ENCODE peak calls at places on chromosomes 16 and 17, in six cellular contexts. F is NCI-H2029; R is heart right ventricle; A is adipocyte; T is A549; H is stimulated activated CD4-positive, alpha-beta T cell treated with anti-CD3 and anti-CD28 coated beads, TNF-alpha, amount 100 ng/mL, for 48 hours. M is an unnamed sample.

GRCh38 chr16:88132836-88133506 is 181.7 kb downstream of the BANP start:
- DNase-seq in F (no peak), R (no peak), H (no peak), T (no peak), A (no peak), M (no peak)

GRCh38 chr16:31875112-31875803 is 1.7 kb downstream of the ZNF267 start:
- DNase-seq in F (no peak), A (peak; percentile 62), R (no peak), T (no peak), H (no peak), M (no peak)

GRCh38 chr16:733382-734207 is 6.7 kb downstream of the HAGHL start:
- DNase-seq in R (no peak), H (no peak), F (no peak), A (no peak), T (peak; percentile 50), M (no peak)

GRCh38 chr16:58197314-58198012 is 443 bp downstream of the CSNK2A2 start:
- DNase-seq in F (no peak), A (peak; percentile 36), T (no peak), H (no peak), R (no peak), M (no peak)

GRCh38 chr16:77273815-77274214 is 74.6 kb downstream of the SYCE1L start:
- DNase-seq in A (no peak), F (no peak), T (no peak), R (no peak), H (no peak), M (peak; percentile 18)

GRCh38 chr16:58187657-58188430 is 10.1 kb downstream of the CSNK2A2 start:
- DNase-seq in R (peak; percentile 11), H (no peak), A (no peak), T (no peak), F (no peak), M (no peak)

GRCh38 chr17:13074026-13074425 is 56.2 kb upstream of the ELAC2 start:
- DNase-seq in F (no peak), R (no peak), T (peak; percentile 5), A (peak; percentile 18), H (no peak), M (no peak)

GRCh38 chr17:75289832-75290337 is 652 bp upstream of the SLC25A19 start:
- DNase-seq in A (peak; percentile 82), H (peak; percentile 42), T (peak; percentile 70), F (no peak), R (peak; percentile 53), M (no peak)

GRCh38 chr17:9371019-9371418 is 204.6 kb downstream of the STX8 start:
- DNase-seq in A (peak; percentile 56), H (no peak), R (peak; percentile 31), T (peak; percentile 86), F (peak; percentile 69), M (peak; percentile 94)

GRCh38 chr17:71959129-71959528 is 161.7 kb upstream of the SOX9 start:
- DNase-seq in R (no peak), T (peak; percentile 31), A (peak; percentile 23), H (no peak), F (no peak), M (no peak)

GRCh38 chr17:57366558-57367351 is 110.4 kb downstream of the MSI2 start:
- DNase-seq in F (peak; percentile 80), T (peak; percentile 62), A (no peak), H (no peak), R (no peak), M (no peak)

GRCh38 chr17:83189673-83190385 is 110.4 kb downstream of the METRNL start:
- DNase-seq in H (no peak), R (no peak), F (peak; percentile 11), A (peak; percentile 64), T (no peak), M (no peak)

GRCh38 chr17:81681672-81682071 is 1.9 kb downstream of the ARL16 start:
- DNase-seq in F (no peak), A (no peak), H (no peak), T (no peak), R (no peak), M (no peak)

GRCh38 chr17:35742896-35743477 is 10.1 kb downstream of the GAS2L2 start:
- DNase-seq in R (no peak), T (no peak), F (no peak), A (no peak), H (no peak), M (no peak)

GRCh38 chr16:88896238-88897065 is 30.0 kb upstream of the PABPN1L start:
- DNase-seq in A (no peak), F (no peak), T (no peak), H (no peak), R (no peak), M (no peak)

GRCh38 chr17:40443988-40444899 is 994 bp downstream of the IGFBP4 start:
- DNase-seq in R (no peak), F (no peak), A (peak; percentile 36), T (peak; percentile 52), H (no peak), M (no peak)

GRCh38 chr16:56281256-56281805 is 90.0 kb downstream of the GNAO1 start:
- DNase-seq in A (peak; percentile 41), F (peak; percentile 17), H (no peak), R (no peak), T (no peak), M (no peak)

GRCh38 chr17:65463242-65463641 is 98.2 kb downstream of the AXIN2 start:
- DNase-seq in R (peak; percentile 50), T (no peak), H (no peak), A (peak; percentile 15), F (no peak), M (peak; percentile 57)

GRCh38 chr17:8320990-8321389 is 10.9 kb downstream of the ARHGEF15 start:
- DNase-seq in R (no peak), A (no peak), F (no peak), H (no peak), T (peak; percentile 59), M (no peak)

GRCh38 chr17:76953926-76954325 is 85.7 kb downstream of the MGAT5B start:
- DNase-seq in A (no peak), F (no peak), T (no peak), H (no peak), R (no peak), M (no peak)

GRCh38 chr17:28282596-28282995 is 36.4 kb upstream of the TMEM97 start:
- DNase-seq in T (peak; percentile 64), A (peak; percentile 72), R (no peak), H (no peak), F (no peak), M (peak; percentile 86)

GRCh38 chr16:65934443-65934842 is 432.0 kb upstream of the CDH5 start:
- DNase-seq in F (no peak), H (no peak), A (no peak), R (no peak), T (no peak), M (no peak)

GRCh38 chr17:81399481-81400153 is 4.4 kb downstream of the BAHCC1 start:
- DNase-seq in A (peak; percentile 74), F (no peak), R (no peak), H (no peak), T (peak; percentile 52), M (no peak)

GRCh38 chr17:61862105-61862574 is 1.2 kb downstream of the BRIP1 start:
- DNase-seq in A (peak; percentile 10), F (no peak), H (no peak), R (no peak), T (no peak), M (peak; percentile 50)

GRCh38 chr16:64964126-64964540 is 157.7 kb downstream of the CDH11 start:
- DNase-seq in A (peak; percentile 40), R (no peak), H (no peak), F (no peak), T (no peak), M (peak; percentile 59)

GRCh38 chr16:72124761-72125634 is 31.4 kb downstream of the DHX38 start:
- DNase-seq in H (peak; percentile 37), T (peak; percentile 74), F (peak; percentile 14), R (peak; percentile 74), A (peak; percentile 82), M (peak; percentile 51)

GRCh38 chr16:79658301-79659001 is 57.9 kb upstream of the MAF start:
- DNase-seq in F (no peak), H (no peak), R (no peak), T (peak; percentile 46), A (peak; percentile 16), M (peak; percentile 95)

GRCh38 chr17:22703786-22704441 is 1011.6 kb downstream of the KCNJ18 start:
- DNase-seq in A (no peak), R (no peak), F (no peak), H (no peak), T (peak; percentile 21), M (no peak)

GRCh38 chr16:67170168-67170947 is at the start of gene NOL3:
- DNase-seq in F (no peak), R (peak; percentile 86), A (peak; percentile 93), H (no peak), T (peak; percentile 94), M (no peak)

GRCh38 chr16:86941731-86942468 is 363.6 kb downstream of the FOXL1 start:
- DNase-seq in T (no peak), A (no peak), R (no peak), F (no peak), H (no peak), M (no peak)

GRCh38 chr17:73274490-73274889 is 12.8 kb upstream of the CPSF4L start:
- DNase-seq in A (no peak), T (no peak), F (no peak), H (no peak), R (no peak), M (no peak)

GRCh38 chr17:82734987-82735866 is at the start of gene FN3K:
- DNase-seq in R (peak; percentile 75), T (peak; percentile 74), A (peak; percentile 77), H (no peak), F (peak; percentile 26), M (peak; percentile 40)

GRCh38 chr17:8439681-8440080 is 4.0 kb downstream of the NDEL1 start:
- DNase-seq in H (no peak), T (no peak), R (no peak), A (no peak), F (no peak), M (no peak)

GRCh38 chr16:4947722-4948503 is 10.2 kb upstream of the SEC14L5 start:
- DNase-seq in H (no peak), T (no peak), A (no peak), F (no peak), R (no peak), M (no peak)

GRCh38 chr16:67736858-67737257 is 17.7 kb upstream of the GFOD2 start:
- DNase-seq in R (no peak), A (no peak), T (no peak), H (no peak), F (no peak), M (peak; percentile 15)

GRCh38 chr16:5412721-5413120 is 315.1 kb upstream of the EEF2KMT start:
- DNase-seq in H (no peak), F (no peak), T (no peak), R (no peak), A (no peak), M (no peak)

GRCh38 chr16:87747626-87748025 is 18.2 kb downstream of the KLHDC4 start:
- DNase-seq in R (no peak), A (no peak), T (no peak), H (no peak), F (no peak), M (no peak)

GRCh38 chr16:4654387-4654901 is 29.8 kb downstream of the MGRN1 start:
- DNase-seq in F (no peak), A (no peak), T (no peak), R (no peak), H (no peak), M (no peak)

GRCh38 chr17:49747632-49748031 is 16.3 kb downstream of the FAM117A start:
- DNase-seq in A (no peak), T (no peak), F (no peak), H (no peak), R (no peak), M (no peak)